ENCODE peak calls at places on chromosomes 1 and 21, in five cellular contexts. T is neural crest cell; W is DMS153; Z is CD4-positive, alpha-beta memory T cell; M is NAMALWA. A is an unnamed sample.

GRCh38 chr1:82219841-82220240 is 419.1 kb downstream of the ADGRL2 start:
- DNase-seq in T (no peak), W (no peak), Z (no peak), M (no peak), A (no peak)

GRCh38 chr1:159132271-159132881 is 39.0 kb upstream of the CADM3 start:
- DNase-seq in T (peak; percentile 76), W (peak; percentile 6), Z (peak; percentile 48), M (peak; percentile 85), A (peak; percentile 67)

GRCh38 chr1:200869753-200870391 is 2.9 kb upstream of the GPR25 start:
- DNase-seq in T (no peak), W (no peak), Z (peak; percentile 48), M (no peak), A (peak; percentile 92)

GRCh38 chr1:155078496-155079209 is at the start of gene EFNA3:
- DNase-seq in T (peak; percentile 70), W (no peak), Z (peak; percentile 64), M (peak; percentile 69), A (peak; percentile 58)

GRCh38 chr1:82160036-82160435 is 359.3 kb downstream of the ADGRL2 start:
- DNase-seq in T (no peak), W (no peak), Z (no peak), M (no peak), A (no peak)

GRCh38 chr1:215923129-215923824 is 356.2 kb downstream of the KCTD3 start:
- DNase-seq in T (no peak), W (no peak), Z (no peak), M (no peak), A (no peak)

GRCh38 chr1:66331641-66332523 is 202.1 kb upstream of the SGIP1 start:
- DNase-seq in T (peak; percentile 46), W (no peak), Z (peak; percentile 55), M (peak; percentile 57), A (peak; percentile 65)

GRCh38 chr1:214396319-214396718 is 115.4 kb downstream of the SMYD2 start:
- DNase-seq in T (no peak), W (no peak), Z (no peak), M (no peak), A (no peak)

GRCh38 chr21:16539041-16539440 is 809.3 kb downstream of the USP25 start:
- DNase-seq in T (no peak), W (no peak), Z (no peak), M (no peak), A (no peak)

GRCh38 chr1:38783659-38784229 is 75.8 kb downstream of the RRAGC start:
- DNase-seq in T (no peak), W (no peak), Z (no peak), M (no peak), A (no peak)

GRCh38 chr1:82329226-82329625 is 528.5 kb downstream of the ADGRL2 start:
- DNase-seq in T (no peak), W (no peak), Z (no peak), M (no peak), A (no peak)